ENCODE peak calls at places on chromosomes 13 and 19, in six cellular contexts. One of them, this sample, is unnamed.

GRCh38 chr13:21668665-21669599 is 1.9 kb upstream of the FGF9 start:
- DNase-seq in AG10803: peak; percentile 20
- DNase-seq in HCT116: no peak
- DNase-seq in CD8-positive, alpha-beta T cell: peak; percentile 22
- DNase-seq in bronchial epithelial cell: no peak
- DNase-seq in tibial nerve: no peak
- DNase-seq in this sample: peak; percentile 30

GRCh38 chr13:24267283-24267682 is 42.1 kb upstream of the C1QTNF9 start:
- DNase-seq in AG10803: peak; percentile 52
- DNase-seq in HCT116: no peak
- DNase-seq in CD8-positive, alpha-beta T cell: no peak
- DNase-seq in bronchial epithelial cell: peak; percentile 16
- DNase-seq in tibial nerve: no peak
- DNase-seq in this sample: no peak

GRCh38 chr19:46916971-46917370 is 56.2 kb downstream of the ARHGAP35 start:
- DNase-seq in AG10803: no peak
- DNase-seq in HCT116: no peak
- DNase-seq in CD8-positive, alpha-beta T cell: no peak
- DNase-seq in bronchial epithelial cell: no peak
- DNase-seq in tibial nerve: no peak
- DNase-seq in this sample: no peak

GRCh38 chr13:95035311-95036109 is 265.7 kb downstream of the ABCC4 start:
- DNase-seq in AG10803: no peak
- DNase-seq in HCT116: no peak
- DNase-seq in CD8-positive, alpha-beta T cell: no peak
- DNase-seq in bronchial epithelial cell: no peak
- DNase-seq in tibial nerve: no peak
- DNase-seq in this sample: no peak

GRCh38 chr13:28237944-28238343 is 99.6 kb downstream of the PAN3 start:
- DNase-seq in AG10803: no peak
- DNase-seq in HCT116: no peak
- DNase-seq in CD8-positive, alpha-beta T cell: no peak
- DNase-seq in bronchial epithelial cell: no peak
- DNase-seq in tibial nerve: no peak
- DNase-seq in this sample: no peak

GRCh38 chr19:47518139-47518538 is 3.3 kb upstream of the NAPA start:
- DNase-seq in AG10803: no peak
- DNase-seq in HCT116: no peak
- DNase-seq in CD8-positive, alpha-beta T cell: peak; percentile 37
- DNase-seq in bronchial epithelial cell: peak; percentile 23
- DNase-seq in tibial nerve: no peak
- DNase-seq in this sample: peak; percentile 22

GRCh38 chr19:50994129-50994528 is 7.3 kb downstream of the KLK8 start:
- DNase-seq in AG10803: no peak
- DNase-seq in HCT116: no peak
- DNase-seq in CD8-positive, alpha-beta T cell: no peak
- DNase-seq in bronchial epithelial cell: no peak
- DNase-seq in tibial nerve: no peak
- DNase-seq in this sample: no peak

GRCh38 chr13:22498006-22498405 is 682.8 kb upstream of the SGCG start:
- DNase-seq in AG10803: no peak
- DNase-seq in HCT116: no peak
- DNase-seq in CD8-positive, alpha-beta T cell: no peak
- DNase-seq in bronchial epithelial cell: no peak
- DNase-seq in tibial nerve: no peak
- DNase-seq in this sample: no peak

GRCh38 chr19:39908803-39909202 is 25.6 kb downstream of the FCGBP start:
- DNase-seq in AG10803: no peak
- DNase-seq in HCT116: no peak
- DNase-seq in CD8-positive, alpha-beta T cell: no peak
- DNase-seq in bronchial epithelial cell: no peak
- DNase-seq in tibial nerve: no peak
- DNase-seq in this sample: no peak

GRCh38 chr19:10603873-10604459 is 16.9 kb upstream of the AP1M2 start:
- DNase-seq in AG10803: peak; percentile 34
- DNase-seq in HCT116: no peak
- DNase-seq in CD8-positive, alpha-beta T cell: peak; percentile 29
- DNase-seq in bronchial epithelial cell: no peak
- DNase-seq in tibial nerve: peak; percentile 33
- DNase-seq in this sample: no peak

GRCh38 chr19:991932-992669 is 8.0 kb downstream of the WDR18 start:
- DNase-seq in AG10803: no peak
- DNase-seq in HCT116: no peak
- DNase-seq in CD8-positive, alpha-beta T cell: no peak
- DNase-seq in bronchial epithelial cell: no peak
- DNase-seq in tibial nerve: no peak
- DNase-seq in this sample: no peak

GRCh38 chr13:96473463-96474157 is 383.7 kb downstream of the HS6ST3 start:
- DNase-seq in AG10803: no peak
- DNase-seq in HCT116: no peak
- DNase-seq in CD8-positive, alpha-beta T cell: no peak
- DNase-seq in bronchial epithelial cell: no peak
- DNase-seq in tibial nerve: no peak
- DNase-seq in this sample: no peak

GRCh38 chr13:114143806-114144605 is 11.6 kb upstream of the RASA3 start:
- DNase-seq in AG10803: no peak
- DNase-seq in HCT116: peak; percentile 63
- DNase-seq in CD8-positive, alpha-beta T cell: no peak
- DNase-seq in bronchial epithelial cell: no peak
- DNase-seq in tibial nerve: no peak
- DNase-seq in this sample: no peak
- TF ChIP-seq CTCF in AG10803: no peak
- TF ChIP-seq CTCF in HCT116: peak; percentile 75
- TF ChIP-seq CTCF in CD8-positive, alpha-beta T cell: peak; percentile 30
- TF ChIP-seq CTCF in bronchial epithelial cell: peak; percentile 1
- TF ChIP-seq CTCF in tibial nerve: no peak
- TF ChIP-seq CTCF in this sample: no peak

DNA sequence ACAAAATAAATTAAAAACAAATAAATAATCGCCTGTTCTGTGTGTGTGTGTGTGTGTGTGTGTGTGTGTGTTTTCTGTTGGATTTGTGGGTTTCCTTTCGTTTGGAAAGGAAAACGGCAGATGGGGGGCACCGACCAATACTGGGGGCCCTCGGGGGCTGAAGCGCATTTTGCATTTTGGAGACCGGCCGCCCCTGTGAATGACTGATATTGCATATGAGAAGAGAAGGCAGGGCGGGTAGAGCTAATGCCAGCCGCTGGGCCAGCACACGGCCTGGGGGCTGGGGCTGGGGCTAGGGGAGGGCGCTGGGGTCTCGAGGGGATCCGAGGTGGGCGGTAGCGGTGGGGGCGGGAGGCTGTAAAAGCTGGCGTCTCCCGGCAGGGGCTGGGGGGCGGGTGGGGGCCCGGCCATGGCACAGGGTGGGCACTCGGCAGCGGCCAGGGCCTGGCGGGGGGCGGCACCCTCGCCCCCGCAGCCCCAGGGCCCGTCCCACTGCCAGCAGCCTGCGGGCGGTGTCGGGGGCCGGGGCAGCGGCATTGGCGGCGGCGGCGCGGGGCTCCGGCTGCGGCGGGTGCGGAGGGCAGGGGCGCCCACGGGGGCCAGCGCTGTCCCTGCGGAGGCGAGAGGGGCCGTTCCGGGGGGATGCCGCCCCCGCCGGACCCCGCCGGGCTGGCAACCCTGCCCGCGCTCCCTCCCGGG is 11.2 kb downstream of the ANO8 start:
- DNase-seq in AG10803: no peak
- DNase-seq in HCT116: no peak
- DNase-seq in CD8-positive, alpha-beta T cell: no peak
- DNase-seq in bronchial epithelial cell: no peak
- DNase-seq in tibial nerve: no peak
- DNase-seq in this sample: no peak
- H3K4me3 ChIP-seq in AG10803: no peak overlapping the region
- H3K4me3 ChIP-seq in HCT116: no peak overlapping the region
- H3K4me3 ChIP-seq in CD8-positive, alpha-beta T cell: no peak overlapping the region
- H3K4me3 ChIP-seq in bronchial epithelial cell: no peak overlapping the region
- H3K4me3 ChIP-seq in tibial nerve: peak overlapping the region; percentile 38
- H3K4me3 ChIP-seq in this sample: no peak overlapping the region

GRCh38 chr13:113123226-113124150 is 889 bp downstream of the F10 start:
- DNase-seq in AG10803: no peak
- DNase-seq in HCT116: no peak
- DNase-seq in CD8-positive, alpha-beta T cell: no peak
- DNase-seq in bronchial epithelial cell: no peak
- DNase-seq in tibial nerve: no peak
- DNase-seq in this sample: no peak
- TF ChIP-seq CTCF in AG10803: peak; percentile 35
- TF ChIP-seq CTCF in HCT116: peak; percentile 65
- TF ChIP-seq CTCF in CD8-positive, alpha-beta T cell: no peak
- TF ChIP-seq CTCF in bronchial epithelial cell: peak; percentile 6
- TF ChIP-seq CTCF in tibial nerve: no peak
- TF ChIP-seq CTCF in this sample: no peak

GRCh38 chr13:110411316-110412105 is 104.4 kb downstream of the COL4A2 start:
- DNase-seq in AG10803: no peak
- DNase-seq in HCT116: no peak
- DNase-seq in CD8-positive, alpha-beta T cell: no peak
- DNase-seq in bronchial epithelial cell: no peak
- DNase-seq in tibial nerve: no peak
- DNase-seq in this sample: no peak
- H3K4me3 ChIP-seq in AG10803: no peak overlapping the region
- H3K4me3 ChIP-seq in HCT116: no peak overlapping the region
- H3K4me3 ChIP-seq in CD8-positive, alpha-beta T cell: no peak overlapping the region
- H3K4me3 ChIP-seq in bronchial epithelial cell: no peak overlapping the region
- H3K4me3 ChIP-seq in tibial nerve: no peak overlapping the region
- H3K4me3 ChIP-seq in this sample: no peak overlapping the region

This sample was measured in epithelial cell of esophagus.